ENCODE peak calls at places on chromosomes 13 and 19, in nine cellular contexts. I is activated CD4-positive, alpha-beta T cell treated with anti-CD3 and anti-CD28 coated beads, Interleukin-2, amount 50 U/mL, for 24 hours; S is naive B cell; X is activated T-cell treated with anti-CD3 and anti-CD28 coated beads, Interleukin-2, amount 50 U/mL, for 72 hours; F is uterus; D is CD8-positive, alpha-beta memory T cell; H is brain microvascular endothelial cell; G is mammary epithelial cell; E is activated naive CD8-positive, alpha-beta T cell treated with anti-CD3 and anti-CD28 coated beads, Interleukin-2, amount 50 U/mL, for 24 hours. B is an unnamed sample.

GRCh38 chr13:101455863-101456262 is 3.4 kb downstream of the ITGBL1 start:
- DNase-seq in I (no peak), S (no peak), X (no peak), F (no peak), D (no peak), H (peak; percentile 85), G (peak; percentile 85), E (no peak), B (no peak)

GRCh38 chr19:5128251-5128931 is 159.5 kb downstream of the KDM4B start:
- DNase-seq in I (no peak), S (no peak), X (no peak), F (peak; percentile 67), D (no peak), H (peak; percentile 83), G (no peak), E (no peak), B (peak; percentile 87)

GRCh38 chr19:55753401-55753800 is 5.5 kb upstream of the RFPL4A start:
- DNase-seq in I (no peak), S (no peak), X (no peak), F (no peak), D (no peak), H (no peak), G (no peak), E (no peak), B (no peak)

GRCh38 chr13:36072127-36072526 is 59.1 kb downstream of the DCLK1 start:
- DNase-seq in I (no peak), S (no peak), X (no peak), F (no peak), D (no peak), H (no peak), G (no peak), E (no peak), B (no peak)

GRCh38 chr13:84574851-84575250 is 692.6 kb upstream of the SLITRK1 start:
- DNase-seq in I (no peak), S (no peak), X (no peak), F (no peak), D (no peak), H (peak; percentile 12), G (no peak), E (no peak), B (no peak)

GRCh38 chr13:47611664-47612288 is 389.3 kb downstream of the SUCLA2 start:
- DNase-seq in I (no peak), S (no peak), X (no peak), F (no peak), D (no peak), H (peak; percentile 66), G (peak; percentile 71), E (no peak), B (no peak)

GRCh38 chr13:109610517-109610916 is 175.9 kb downstream of the IRS2 start:
- DNase-seq in I (peak; percentile 3), S (peak; percentile 5), X (peak; percentile 3), F (no peak), D (peak; percentile 11), H (no peak), G (no peak), E (peak; percentile 12), B (peak; percentile 41)

GRCh38 chr19:308471-309205 is 17.4 kb upstream of the PLPP2 start:
- DNase-seq in I (no peak), S (no peak), X (no peak), F (no peak), D (no peak), H (no peak), G (no peak), E (no peak), B (no peak)

GRCh38 chr13:43346427-43346826 is 323.0 kb downstream of the DNAJC15 start:
- DNase-seq in I (no peak), S (no peak), X (no peak), F (no peak), D (no peak), H (no peak), G (no peak), E (no peak), B (no peak)

GRCh38 chr19:35767288-35768081 is 7.9 kb upstream of the ARHGAP33 start:
- DNase-seq in I (no peak), S (no peak), X (no peak), F (no peak), D (no peak), H (no peak), G (no peak), E (no peak), B (peak; percentile 91)

GRCh38 chr19:2064788-2065524 is 13.9 kb upstream of the MKNK2 start:
- DNase-seq in I (no peak), S (no peak), X (no peak), F (no peak), D (no peak), H (no peak), G (no peak), E (no peak), B (no peak)

GRCh38 chr13:97273341-97273831 is 51.3 kb downstream of the MBNL2 start:
- DNase-seq in I (no peak), S (no peak), X (no peak), F (no peak), D (no peak), H (no peak), G (peak; percentile 91), E (no peak), B (no peak)

GRCh38 chr19:29807178-29807577 is 4.6 kb upstream of the CCNE1 start:
- DNase-seq in I (no peak), S (no peak), X (no peak), F (no peak), D (no peak), H (no peak), G (no peak), E (no peak), B (no peak)

GRCh38 chr13:32214073-32214472 is 101.1 kb downstream of the ZAR1L start:
- DNase-seq in I (no peak), S (no peak), X (no peak), F (no peak), D (no peak), H (no peak), G (no peak), E (no peak), B (no peak)

GRCh38 chr19:2434267-2434666 is 6.9 kb upstream of the TIMM13 start:
- DNase-seq in I (no peak), S (no peak), X (no peak), F (no peak), D (no peak), H (no peak), G (no peak), E (no peak), B (no peak)

GRCh38 chr13:98648141-98648540 is 71.2 kb upstream of the STK24 start:
- DNase-seq in I (no peak), S (no peak), X (no peak), F (no peak), D (no peak), H (no peak), G (no peak), E (no peak), B (no peak)

GRCh38 chr19:32012206-32012605 is 333.2 kb upstream of the ZNF507 start:
- DNase-seq in I (no peak), S (no peak), X (no peak), F (no peak), D (no peak), H (no peak), G (no peak), E (no peak), B (no peak)

GRCh38 chr19:52691215-52691610 is 43.6 kb downstream of the ZNF611 start:
- DNase-seq in I (no peak), S (no peak), X (no peak), F (no peak), D (no peak), H (no peak), G (no peak), E (no peak), B (no peak)

GRCh38 chr19:15243236-15243957 is 11.1 kb upstream of the EPHX3 start:
- DNase-seq in I (no peak), S (no peak), X (no peak), F (no peak), D (no peak), H (no peak), G (no peak), E (no peak), B (no peak)

GRCh38 chr19:37988758-37989635 is 82.0 kb downstream of the SIPA1L3 start:
- DNase-seq in I (no peak), S (no peak), X (no peak), F (no peak), D (no peak), H (peak; percentile 35), G (no peak), E (no peak), B (no peak)

GRCh38 chr19:30132312-30133075 is 190.5 kb downstream of the URI1 start:
- DNase-seq in I (no peak), S (no peak), X (no peak), F (no peak), D (no peak), H (no peak), G (no peak), E (no peak), B (no peak)

GRCh38 chr19:18475004-18475453 is 37.1 kb upstream of the ISYNA1 start:
- DNase-seq in I (no peak), S (no peak), X (no peak), F (no peak), D (peak; percentile 35), H (no peak), G (no peak), E (no peak), B (no peak)

GRCh38 chr13:106561551-106562170 is 6.3 kb downstream of the ARGLU1 start:
- DNase-seq in I (peak; percentile 33), S (no peak), X (peak; percentile 71), F (no peak), D (no peak), H (peak; percentile 37), G (peak; percentile 35), E (peak; percentile 47), B (no peak)

GRCh38 chr19:37964109-37964508 is 57.1 kb downstream of the SIPA1L3 start:
- DNase-seq in I (no peak), S (no peak), X (no peak), F (no peak), D (no peak), H (peak; percentile 24), G (no peak), E (no peak), B (no peak)

GRCh38 chr13:106815545-106815944 is 247.6 kb upstream of the ARGLU1 start:
- DNase-seq in I (no peak), S (no peak), X (no peak), F (no peak), D (no peak), H (no peak), G (no peak), E (no peak), B (no peak)

GRCh38 chr13:47845981-47846380 is 155.1 kb downstream of the SUCLA2 start:
- DNase-seq in I (no peak), S (no peak), X (no peak), F (no peak), D (no peak), H (no peak), G (peak; percentile 38), E (no peak), B (no peak)

GRCh38 chr19:19866599-19867248 is 1.0 kb downstream of the ZNF253 start:
- DNase-seq in I (peak; percentile 25), S (peak; percentile 61), X (peak; percentile 67), F (no peak), D (peak; percentile 32), H (no peak), G (peak; percentile 3), E (peak; percentile 54), B (peak; percentile 28)

GRCh38 chr19:3801412-3802096 is 15.4 kb upstream of the MATK start:
- DNase-seq in I (no peak), S (peak; percentile 62), X (peak; percentile 66), F (no peak), D (peak; percentile 57), H (peak; percentile 4), G (peak; percentile 24), E (peak; percentile 66), B (peak; percentile 28)

GRCh38 chr13:48831248-48831647 is 144.5 kb upstream of the FNDC3A start:
- DNase-seq in I (no peak), S (no peak), X (no peak), F (no peak), D (no peak), H (no peak), G (no peak), E (no peak), B (no peak)